ENCODE peak calls at places on chromosome 2, in ten cellular contexts. One of them, this sample, is unnamed.

GRCh38 chr2:201859886-201860285 is 53.5 kb downstream of the CDK15 start:
- DNase-seq in fibroblast of villous mesenchyme: no peak
- DNase-seq in testis: no peak
- DNase-seq in body of pancreas: no peak
- DNase-seq in stomach: no peak
- DNase-seq in bronchial epithelial cell: no peak
- DNase-seq in fibroblast of pulmonary artery: no peak
- DNase-seq in retinal pigment epithelial cell: no peak
- DNase-seq in AG04449: no peak
- DNase-seq in neural progenitor cell: peak
- DNase-seq in this sample: no peak

GRCh38 chr2:96116879-96117533 is 635 bp upstream of the ADRA2B start:
- DNase-seq in fibroblast of villous mesenchyme: peak
- DNase-seq in testis: peak
- DNase-seq in body of pancreas: peak
- DNase-seq in stomach: peak
- DNase-seq in bronchial epithelial cell: no peak
- DNase-seq in fibroblast of pulmonary artery: peak
- DNase-seq in retinal pigment epithelial cell: no peak
- DNase-seq in AG04449: no peak
- DNase-seq in neural progenitor cell: peak
- DNase-seq in this sample: no peak

GRCh38 chr2:113007250-113007649 is 2.0 kb downstream of the IL36A start:
- DNase-seq in fibroblast of villous mesenchyme: no peak
- DNase-seq in testis: no peak
- DNase-seq in body of pancreas: no peak
- DNase-seq in stomach: no peak
- DNase-seq in bronchial epithelial cell: no peak
- DNase-seq in fibroblast of pulmonary artery: no peak
- DNase-seq in retinal pigment epithelial cell: no peak
- DNase-seq in AG04449: no peak
- DNase-seq in neural progenitor cell: no peak
- DNase-seq in this sample: no peak

GRCh38 chr2:35462226-35462983 is 893.2 kb upstream of the CRIM1 start:
- DNase-seq in fibroblast of villous mesenchyme: no peak
- DNase-seq in testis: no peak
- DNase-seq in body of pancreas: no peak
- DNase-seq in stomach: no peak
- DNase-seq in bronchial epithelial cell: no peak
- DNase-seq in fibroblast of pulmonary artery: peak
- DNase-seq in retinal pigment epithelial cell: no peak
- DNase-seq in AG04449: peak
- DNase-seq in neural progenitor cell: no peak
- DNase-seq in this sample: no peak

GRCh38 chr2:56199492-56199891 is 15.7 kb downstream of the CCDC85A start:
- DNase-seq in fibroblast of villous mesenchyme: peak
- DNase-seq in testis: no peak
- DNase-seq in body of pancreas: no peak
- DNase-seq in stomach: no peak
- DNase-seq in bronchial epithelial cell: peak
- DNase-seq in fibroblast of pulmonary artery: peak
- DNase-seq in retinal pigment epithelial cell: no peak
- DNase-seq in AG04449: peak
- DNase-seq in neural progenitor cell: no peak
- DNase-seq in this sample: no peak

GRCh38 chr2:113157108-113157896 is 16.5 kb upstream of the PSD4 start:
- DNase-seq in fibroblast of villous mesenchyme: no peak
- DNase-seq in testis: peak
- DNase-seq in body of pancreas: peak
- DNase-seq in stomach: peak
- DNase-seq in bronchial epithelial cell: peak
- DNase-seq in fibroblast of pulmonary artery: no peak
- DNase-seq in retinal pigment epithelial cell: no peak
- DNase-seq in AG04449: no peak
- DNase-seq in neural progenitor cell: peak
- DNase-seq in this sample: no peak

GRCh38 chr2:216339456-216340279 is 32.6 kb downstream of the MARCHF4 start:
- DNase-seq in fibroblast of villous mesenchyme: peak
- DNase-seq in testis: no peak
- DNase-seq in body of pancreas: no peak
- DNase-seq in stomach: no peak
- DNase-seq in bronchial epithelial cell: peak
- DNase-seq in fibroblast of pulmonary artery: peak
- DNase-seq in retinal pigment epithelial cell: no peak
- DNase-seq in AG04449: no peak
- DNase-seq in neural progenitor cell: peak
- DNase-seq in this sample: no peak

GRCh38 chr2:88739985-88740600 is 48.6 kb downstream of the RPIA start:
- DNase-seq in fibroblast of villous mesenchyme: peak
- DNase-seq in testis: peak
- DNase-seq in body of pancreas: peak
- DNase-seq in stomach: peak
- DNase-seq in bronchial epithelial cell: peak
- DNase-seq in fibroblast of pulmonary artery: peak
- DNase-seq in retinal pigment epithelial cell: peak
- DNase-seq in AG04449: peak
- DNase-seq in neural progenitor cell: peak
- DNase-seq in this sample: no peak

GRCh38 chr2:21039979-21040467 is 3.9 kb downstream of the APOB start:
- DNase-seq in fibroblast of villous mesenchyme: no peak
- DNase-seq in testis: no peak
- DNase-seq in body of pancreas: no peak
- DNase-seq in stomach: no peak
- DNase-seq in bronchial epithelial cell: no peak
- DNase-seq in fibroblast of pulmonary artery: no peak
- DNase-seq in retinal pigment epithelial cell: no peak
- DNase-seq in AG04449: no peak
- DNase-seq in neural progenitor cell: no peak
- DNase-seq in this sample: no peak

GRCh38 chr2:168718622-168719021 is 83.8 kb upstream of the NOSTRIN start:
- DNase-seq in fibroblast of villous mesenchyme: no peak
- DNase-seq in testis: no peak
- DNase-seq in body of pancreas: no peak
- DNase-seq in stomach: no peak
- DNase-seq in bronchial epithelial cell: peak
- DNase-seq in fibroblast of pulmonary artery: no peak
- DNase-seq in retinal pigment epithelial cell: no peak
- DNase-seq in AG04449: no peak
- DNase-seq in neural progenitor cell: no peak
- DNase-seq in this sample: no peak

GRCh38 chr2:140604096-140604495 is 1526.7 kb downstream of the LRP1B start:
- DNase-seq in fibroblast of villous mesenchyme: peak
- DNase-seq in testis: no peak
- DNase-seq in body of pancreas: no peak
- DNase-seq in stomach: no peak
- DNase-seq in bronchial epithelial cell: peak
- DNase-seq in fibroblast of pulmonary artery: peak
- DNase-seq in retinal pigment epithelial cell: no peak
- DNase-seq in AG04449: no peak
- DNase-seq in neural progenitor cell: no peak
- DNase-seq in this sample: no peak

GRCh38 chr2:159828736-159829135 is 30.7 kb upstream of the CD302 start:
- DNase-seq in fibroblast of villous mesenchyme: no peak
- DNase-seq in testis: no peak
- DNase-seq in body of pancreas: no peak
- DNase-seq in stomach: no peak
- DNase-seq in bronchial epithelial cell: no peak
- DNase-seq in fibroblast of pulmonary artery: no peak
- DNase-seq in retinal pigment epithelial cell: no peak
- DNase-seq in AG04449: no peak
- DNase-seq in neural progenitor cell: no peak
- DNase-seq in this sample: no peak

GRCh38 chr2:153509133-153509532 is 30.6 kb upstream of the RPRM start:
- DNase-seq in fibroblast of villous mesenchyme: no peak
- DNase-seq in testis: peak
- DNase-seq in body of pancreas: peak
- DNase-seq in stomach: no peak
- DNase-seq in bronchial epithelial cell: no peak
- DNase-seq in fibroblast of pulmonary artery: no peak
- DNase-seq in retinal pigment epithelial cell: no peak
- DNase-seq in AG04449: no peak
- DNase-seq in neural progenitor cell: peak
- DNase-seq in this sample: no peak

GRCh38 chr2:238097201-238097987 is 2.7 kb upstream of the ESPNL start:
- DNase-seq in fibroblast of villous mesenchyme: no peak
- DNase-seq in testis: peak
- DNase-seq in body of pancreas: no peak
- DNase-seq in stomach: peak
- DNase-seq in bronchial epithelial cell: no peak
- DNase-seq in fibroblast of pulmonary artery: no peak
- DNase-seq in retinal pigment epithelial cell: no peak
- DNase-seq in AG04449: no peak
- DNase-seq in neural progenitor cell: no peak
- DNase-seq in this sample: no peak

GRCh38 chr2:7671312-7671711 is 754.1 kb downstream of the RNF144A start:
- DNase-seq in fibroblast of villous mesenchyme: no peak
- DNase-seq in testis: no peak
- DNase-seq in body of pancreas: no peak
- DNase-seq in stomach: no peak
- DNase-seq in bronchial epithelial cell: no peak
- DNase-seq in fibroblast of pulmonary artery: no peak
- DNase-seq in retinal pigment epithelial cell: no peak
- DNase-seq in AG04449: no peak
- DNase-seq in neural progenitor cell: no peak
- DNase-seq in this sample: no peak

DNA sequence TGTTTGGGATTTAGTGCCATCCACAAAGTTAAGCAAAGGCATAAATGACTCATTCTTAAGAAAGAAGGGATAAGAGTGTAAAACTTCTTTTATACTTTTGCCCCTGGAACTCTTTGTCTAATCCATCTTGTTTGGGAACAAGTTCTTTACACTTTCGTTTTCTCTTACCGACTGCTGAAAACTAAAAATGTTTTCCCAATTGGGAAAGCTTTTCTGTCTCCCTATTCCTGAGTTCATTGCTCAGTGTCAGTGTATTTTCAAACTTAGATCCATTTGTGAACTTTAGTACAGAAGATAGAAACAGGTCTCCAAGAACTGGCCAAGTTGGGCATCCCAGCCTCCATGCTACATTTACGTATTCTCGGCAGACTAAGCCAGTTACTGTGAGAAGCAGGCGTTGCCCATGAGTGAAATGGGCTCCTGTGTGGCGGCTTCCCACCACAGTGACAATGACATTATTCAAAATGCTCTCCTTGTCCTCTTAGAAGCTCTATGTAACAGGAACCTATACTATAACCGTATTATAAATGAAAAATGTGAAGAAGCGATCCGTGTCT is 51.7 kb downstream of the TGOLN2 start:
- DNase-seq in fibroblast of villous mesenchyme: peak
- DNase-seq in testis: no peak
- DNase-seq in body of pancreas: no peak
- DNase-seq in stomach: no peak
- DNase-seq in bronchial epithelial cell: no peak
- DNase-seq in fibroblast of pulmonary artery: no peak
- DNase-seq in retinal pigment epithelial cell: no peak
- DNase-seq in AG04449: no peak
- DNase-seq in neural progenitor cell: no peak
- DNase-seq in this sample: no peak
- H3K4me3 ChIP-seq in fibroblast of villous mesenchyme: peak
- H3K4me3 ChIP-seq in testis: peak
- H3K4me3 ChIP-seq in body of pancreas: no peak
- H3K4me3 ChIP-seq in stomach: peak
- H3K4me3 ChIP-seq in bronchial epithelial cell: no peak
- H3K4me3 ChIP-seq in fibroblast of pulmonary artery: no peak
- H3K4me3 ChIP-seq in retinal pigment epithelial cell: no peak
- H3K4me3 ChIP-seq in AG04449: peak
- H3K4me3 ChIP-seq in neural progenitor cell: no peak
- H3K4me3 ChIP-seq in this sample: no peak

GRCh38 chr2:31694444-31694843 is 113.7 kb upstream of the SRD5A2 start:
- DNase-seq in fibroblast of villous mesenchyme: no peak
- DNase-seq in testis: no peak
- DNase-seq in body of pancreas: no peak
- DNase-seq in stomach: no peak
- DNase-seq in bronchial epithelial cell: no peak
- DNase-seq in fibroblast of pulmonary artery: peak
- DNase-seq in retinal pigment epithelial cell: no peak
- DNase-seq in AG04449: no peak
- DNase-seq in neural progenitor cell: peak
- DNase-seq in this sample: no peak
- TF ChIP-seq CTCF in fibroblast of villous mesenchyme: no peak
- TF ChIP-seq CTCF in testis: no peak
- TF ChIP-seq CTCF in body of pancreas: no peak
- TF ChIP-seq CTCF in stomach: no peak
- TF ChIP-seq CTCF in bronchial epithelial cell: peak
- TF ChIP-seq CTCF in fibroblast of pulmonary artery: peak
- TF ChIP-seq CTCF in retinal pigment epithelial cell: no peak
- TF ChIP-seq CTCF in AG04449: no peak
- TF ChIP-seq CTCF in neural progenitor cell: peak
- TF ChIP-seq CTCF in this sample: peak

GRCh38 chr2:204109681-204110080 is 173.1 kb downstream of the ICOS start:
- DNase-seq in fibroblast of villous mesenchyme: peak
- DNase-seq in testis: no peak
- DNase-seq in body of pancreas: no peak
- DNase-seq in stomach: no peak
- DNase-seq in bronchial epithelial cell: no peak
- DNase-seq in fibroblast of pulmonary artery: no peak
- DNase-seq in retinal pigment epithelial cell: no peak
- DNase-seq in AG04449: no peak
- DNase-seq in neural progenitor cell: no peak
- DNase-seq in this sample: no peak

GRCh38 chr2:204114294-204114693 is 177.7 kb downstream of the ICOS start:
- DNase-seq in fibroblast of villous mesenchyme: no peak
- DNase-seq in testis: no peak
- DNase-seq in body of pancreas: no peak
- DNase-seq in stomach: no peak
- DNase-seq in bronchial epithelial cell: no peak
- DNase-seq in fibroblast of pulmonary artery: no peak
- DNase-seq in retinal pigment epithelial cell: no peak
- DNase-seq in AG04449: no peak
- DNase-seq in neural progenitor cell: no peak
- DNase-seq in this sample: no peak

GRCh38 chr2:204108874-204109295 is 172.3 kb downstream of the ICOS start:
- DNase-seq in fibroblast of villous mesenchyme: no peak
- DNase-seq in testis: no peak
- DNase-seq in body of pancreas: no peak
- DNase-seq in stomach: no peak
- DNase-seq in bronchial epithelial cell: no peak
- DNase-seq in fibroblast of pulmonary artery: no peak
- DNase-seq in retinal pigment epithelial cell: no peak
- DNase-seq in AG04449: no peak
- DNase-seq in neural progenitor cell: no peak
- DNase-seq in this sample: no peak

GRCh38 chr2:204108301-204108700 is 171.7 kb downstream of the ICOS start:
- DNase-seq in fibroblast of villous mesenchyme: peak
- DNase-seq in testis: no peak
- DNase-seq in body of pancreas: no peak
- DNase-seq in stomach: no peak
- DNase-seq in bronchial epithelial cell: no peak
- DNase-seq in fibroblast of pulmonary artery: no peak
- DNase-seq in retinal pigment epithelial cell: peak
- DNase-seq in AG04449: no peak
- DNase-seq in neural progenitor cell: peak
- DNase-seq in this sample: no peak

GRCh38 chr2:204110250-204111183 is 174.0 kb downstream of the ICOS start:
- DNase-seq in fibroblast of villous mesenchyme: peak
- DNase-seq in testis: no peak
- DNase-seq in body of pancreas: peak
- DNase-seq in stomach: peak
- DNase-seq in bronchial epithelial cell: no peak
- DNase-seq in fibroblast of pulmonary artery: peak
- DNase-seq in retinal pigment epithelial cell: no peak
- DNase-seq in AG04449: no peak
- DNase-seq in neural progenitor cell: no peak
- DNase-seq in this sample: no peak
- H3K4me3 ChIP-seq in fibroblast of villous mesenchyme: no peak
- H3K4me3 ChIP-seq in testis: no peak
- H3K4me3 ChIP-seq in body of pancreas: no peak
- H3K4me3 ChIP-seq in stomach: no peak
- H3K4me3 ChIP-seq in bronchial epithelial cell: no peak
- H3K4me3 ChIP-seq in fibroblast of pulmonary artery: no peak
- H3K4me3 ChIP-seq in retinal pigment epithelial cell: no peak
- H3K4me3 ChIP-seq in AG04449: no peak
- H3K4me3 ChIP-seq in neural progenitor cell: no peak
- H3K4me3 ChIP-seq in this sample: no peak

GRCh38 chr2:231710751-231711676 is 2.7 kb downstream of the PTMA start:
- DNase-seq in fibroblast of villous mesenchyme: peak
- DNase-seq in testis: peak
- DNase-seq in body of pancreas: no peak
- DNase-seq in stomach: peak
- DNase-seq in bronchial epithelial cell: no peak
- DNase-seq in fibroblast of pulmonary artery: no peak
- DNase-seq in retinal pigment epithelial cell: no peak
- DNase-seq in AG04449: no peak
- DNase-seq in neural progenitor cell: peak
- DNase-seq in this sample: no peak
- TF ChIP-seq CTCF in fibroblast of villous mesenchyme: peak
- TF ChIP-seq CTCF in testis: no peak
- TF ChIP-seq CTCF in body of pancreas: no peak
- TF ChIP-seq CTCF in stomach: no peak
- TF ChIP-seq CTCF in bronchial epithelial cell: no peak
- TF ChIP-seq CTCF in fibroblast of pulmonary artery: peak
- TF ChIP-seq CTCF in retinal pigment epithelial cell: peak
- TF ChIP-seq CTCF in AG04449: peak
- TF ChIP-seq CTCF in neural progenitor cell: no peak
- TF ChIP-seq CTCF in this sample: peak

This sample was measured in epithelial cell of proximal tubule.